ENCODE peak calls at places on chromosome 11, in four cellular contexts. L, S, C and X are unnamed samples.
A peak's percentile ranks its signal among the peaks of the same experiment; 100 is the strongest.

GRCh38 chr11:115745041-115745440 is 240.8 kb upstream of the CADM1 start:
- ATAC-seq in L (no peak), S (no peak), C (no peak), X (no peak)

GRCh38 chr11:118807800-118808778 is 17.1 kb upstream of the DDX6 start:
- ATAC-seq in L (no peak), S (no peak), C (no peak), X (no peak)

GRCh38 chr11:1870326-1870696 is 17.4 kb downstream of the LSP1 start:
- ATAC-seq in L (no peak), S (peak; percentile 6), C (no peak), X (no peak)

GRCh38 chr11:115267228-115267627 is 237.0 kb downstream of the CADM1 start:
- ATAC-seq in L (peak; percentile 43), S (no peak), C (no peak), X (no peak)

GRCh38 chr11:27211370-27212127 is 151.5 kb downstream of the CCDC34 start:
- ATAC-seq in L (no peak), S (no peak), C (no peak), X (no peak)

GRCh38 chr11:44531116-44531504 is 34.4 kb upstream of the CD82 start:
- ATAC-seq in L (no peak), S (no peak), C (no peak), X (no peak)

GRCh38 chr11:35087648-35088047 is 51.3 kb upstream of the CD44 start:
- ATAC-seq in L (no peak), S (no peak), C (no peak), X (no peak)

GRCh38 chr11:75721852-75722668 is 4.4 kb downstream of the MOGAT2 start:
- ATAC-seq in L (no peak), S (no peak), C (no peak), X (no peak)

GRCh38 chr11:10975287-10975721 is 117.5 kb upstream of the ZBED5 start:
- ATAC-seq in L (no peak), S (peak; percentile 36), C (no peak), X (no peak)

GRCh38 chr11:2526808-2527381 is 82.1 kb downstream of the KCNQ1 start:
- ATAC-seq in L (peak; percentile 36), S (peak; percentile 33), C (peak; percentile 19), X (peak; percentile 20)

GRCh38 chr11:65211293-65212105 is 29.8 kb downstream of the CAPN1 start:
- ATAC-seq in L (no peak), S (peak; percentile 45), C (no peak), X (no peak)

GRCh38 chr11:65431452-65432132 is 9.0 kb downstream of the NEAT1 start:
- ATAC-seq in L (peak; percentile 73), S (no peak), C (peak; percentile 16), X (no peak)

GRCh38 chr11:77392842-77393241 is 81.1 kb downstream of the PAK1 start:
- ATAC-seq in L (no peak), S (no peak), C (no peak), X (no peak)

GRCh38 chr11:27012254-27012921 is 18.5 kb downstream of the FIBIN start:
- ATAC-seq in L (no peak), S (peak; percentile 85), C (no peak), X (no peak)

GRCh38 chr11:132050081-132050480 is 679.7 kb downstream of the NTM start:
- ATAC-seq in L (no peak), S (peak; percentile 41), C (no peak), X (no peak)

GRCh38 chr11:3970101-3970500 is 114.6 kb downstream of the STIM1 start:
- ATAC-seq in L (no peak), S (no peak), C (peak; percentile 44), X (no peak)

GRCh38 chr11:69545976-69546617 is 64.6 kb downstream of the LINC01488 start:
- ATAC-seq in L (no peak), S (no peak), C (no peak), X (no peak)

GRCh38 chr11:73141309-73142127 is 600 bp downstream of the FCHSD2 start:
- ATAC-seq in L (peak; percentile 37), S (peak; percentile 54), C (peak; percentile 40), X (peak; percentile 33)

GRCh38 chr11:126173257-126173656 is 38.2 kb downstream of the RPUSD4 start:
- ATAC-seq in L (no peak), S (no peak), C (no peak), X (no peak)

GRCh38 chr11:128026596-128026995 is 560.8 kb downstream of the ETS1 start:
- ATAC-seq in L (no peak), S (no peak), C (no peak), X (peak; percentile 48)

GRCh38 chr11:87299041-87299481 is 261.3 kb downstream of the TMEM135 start:
- ATAC-seq in L (peak; percentile 57), S (no peak), C (no peak), X (no peak)

GRCh38 chr11:68038718-68039525 is at the start of gene TCIRG1:
- ATAC-seq in L (peak; percentile 48), S (peak; percentile 92), C (peak; percentile 54), X (peak; percentile 80)

GRCh38 chr11:62876712-62877111 is 4.0 kb upstream of the SLC3A2 start:
- ATAC-seq in L (no peak), S (no peak), C (no peak), X (no peak)

GRCh38 chr11:17510507-17511206 is 33.6 kb downstream of the USH1C start:
- ATAC-seq in L (no peak), S (no peak), C (no peak), X (no peak)

GRCh38 chr11:44255406-44256071 is 54.4 kb downstream of the ALX4 start:
- ATAC-seq in L (no peak), S (no peak), C (no peak), X (no peak)

GRCh38 chr11:76419896-76420295 is 24.9 kb upstream of the EMSY start:
- ATAC-seq in L (no peak), S (no peak), C (no peak), X (no peak)

GRCh38 chr11:27976262-27976661 is 131.7 kb downstream of the KIF18A start:
- ATAC-seq in L (no peak), S (peak; percentile 82), C (no peak), X (no peak)

GRCh38 chr11:85948884-85949283 is 93.7 kb downstream of the CCDC83 start:
- ATAC-seq in L (no peak), S (no peak), C (no peak), X (peak; percentile 70)

GRCh38 chr11:78898376-78898775 is 323.7 kb upstream of the NARS2 start:
- ATAC-seq in L (no peak), S (no peak), C (no peak), X (no peak)

GRCh38 chr11:118175031-118175531 is 1.4 kb downstream of the SCN2B start:
- ATAC-seq in L (no peak), S (no peak), C (no peak), X (peak; percentile 39)

GRCh38 chr11:60756307-60757032 is at the start of gene MS4A15:
- ATAC-seq in L (no peak), S (no peak), C (no peak), X (no peak)

GRCh38 chr11:116255234-116255953 is 517.4 kb downstream of the BUD13 start:
- ATAC-seq in L (no peak), S (no peak), C (no peak), X (no peak)

GRCh38 chr11:64180871-64181270 is 5.1 kb upstream of the STIP1 start:
- ATAC-seq in L (no peak), S (no peak), C (no peak), X (no peak)

GRCh38 chr11:65853249-65853979 is 4.6 kb downstream of the CFL1 start:
- ATAC-seq in L (no peak), S (no peak), C (no peak), X (no peak)

GRCh38 chr11:20790622-20791021 is 121.2 kb downstream of the NELL1 start:
- ATAC-seq in L (no peak), S (no peak), C (no peak), X (no peak)

GRCh38 chr11:1099519-1100355 is 25.1 kb downstream of the MUC2 start:
- ATAC-seq in L (no peak), S (no peak), C (no peak), X (peak; percentile 24)

GRCh38 chr11:34936945-34937344 is 20.5 kb downstream of the PDHX start:
- ATAC-seq in L (no peak), S (no peak), C (no peak), X (no peak)